ENCODE peak calls at places on chromosome 16, in seven cellular contexts. H is H9, T is H1, X is mesenchymal stem cell, R is IMR-90, K is trophoblast cell, G is mesendoderm. B is an unnamed sample.

GRCh38 chr16:87183647-87184046 is 133.5 kb downstream of the C16orf95 start:
- DNase-seq in K (no peak), T (no peak), X (no peak), H (no peak), R (no peak), G (no peak), B (no peak)

GRCh38 chr16:88985521-88985920 is 8.5 kb upstream of the CBFA2T3 start:
- DNase-seq in T (no peak), H (no peak), G (no peak), K (no peak), R (no peak), X (no peak), B (no peak)

GRCh38 chr16:11088432-11088794 is 144.0 kb downstream of the CLEC16A start:
- DNase-seq in H (no peak), G (no peak), K (no peak), T (no peak), X (no peak), R (no peak), B (no peak)

GRCh38 chr16:4947722-4948503 is 10.2 kb upstream of the SEC14L5 start:
- DNase-seq in X (no peak), H (peak), R (no peak), K (no peak), T (no peak), G (peak), B (peak)

GRCh38 chr16:82092711-82093110 is 57.7 kb downstream of the HSD17B2 start:
- DNase-seq in T (no peak), G (peak), H (no peak), K (no peak), X (no peak), R (peak), B (no peak)

GRCh38 chr16:84648595-84649510 is 542 bp downstream of the KLHL36 start:
- DNase-seq in R (no peak), X (peak), T (peak), G (no peak), K (peak), H (no peak), B (no peak)

GRCh38 chr16:50025544-50025931 is 513 bp downstream of the CNEP1R1 start:
- DNase-seq in T (peak), X (peak), K (peak), G (peak), R (no peak), H (no peak), B (no peak)

GRCh38 chr16:69311533-69312388 is 611 bp downstream of the VPS4A start:
- DNase-seq in R (no peak), H (peak), X (peak), K (peak), G (peak), T (peak), B (peak)

GRCh38 chr16:67825119-67825518 is 17.0 kb upstream of the THAP11 start:
- DNase-seq in K (no peak), R (no peak), H (no peak), X (no peak), T (no peak), G (peak), B (no peak)
- H2BK120ac ChIP-seq in K (no peak), R (no peak), H (no peak), X (no peak), T (no peak), G (no peak), B (no peak)

GRCh38 chr16:76125871-76126270 is 151.3 kb upstream of the CNTNAP4 start:
- DNase-seq in K (no peak), G (no peak), R (no peak), T (no peak), X (no peak), H (no peak), B (no peak)
- H2BK120ac ChIP-seq in K (no peak), G (no peak), R (no peak), T (no peak), X (no peak), H (no peak), B (no peak)

GRCh38 chr16:48637039-48637438 is 27.1 kb upstream of the N4BP1 start:
- DNase-seq in H (no peak), R (no peak), T (no peak), G (no peak), X (no peak), K (no peak), B (no peak)
- H2BK120ac ChIP-seq in H (no peak), R (no peak), T (no peak), G (no peak), X (no peak), K (no peak), B (no peak)

GRCh38 chr16:23380501-23380951 is 72.5 kb downstream of the COG7 start:
- DNase-seq in H (no peak), R (no peak), G (no peak), X (no peak), K (no peak), T (no peak), B (no peak)

GRCh38 chr16:23383881-23384280 is 69.1 kb downstream of the COG7 start:
- DNase-seq in H (no peak), X (no peak), K (no peak), R (no peak), T (no peak), G (no peak), B (no peak)

GRCh38 chr16:23384878-23385277 is 68.1 kb downstream of the COG7 start:
- DNase-seq in G (no peak), T (no peak), H (no peak), K (peak), X (no peak), R (no peak), B (no peak)

GRCh38 chr16:23379707-23380106 is 73.3 kb downstream of the COG7 start:
- DNase-seq in X (no peak), T (no peak), K (no peak), G (no peak), H (no peak), R (no peak), B (no peak)

GRCh38 chr16:23382279-23382678 is 70.7 kb downstream of the COG7 start:
- DNase-seq in T (no peak), K (no peak), H (no peak), R (no peak), G (no peak), X (no peak), B (no peak)
- H2BK120ac ChIP-seq in T (no peak), K (no peak), H (no peak), R (no peak), G (no peak), X (no peak), B (no peak)

GRCh38 chr16:73023752-73024570 is 24.0 kb downstream of the ZFHX3 start:
- DNase-seq in G (no peak), X (no peak), H (no peak), R (no peak), T (no peak), K (no peak), B (no peak)

GRCh38 chr16:73024571-73025105 is 23.3 kb downstream of the ZFHX3 start:
- DNase-seq in R (no peak), G (no peak), K (no peak), T (no peak), H (no peak), X (no peak), B (no peak)

GRCh38 chr16:73026754-73027654 is 20.9 kb downstream of the ZFHX3 start:
- DNase-seq in X (no peak), H (no peak), R (no peak), K (no peak), T (no peak), G (no peak), B (no peak)

GRCh38 chr16:73025111-73025505 is 22.8 kb downstream of the ZFHX3 start:
- DNase-seq in R (no peak), K (no peak), G (no peak), H (no peak), T (no peak), X (no peak), B (no peak)

DNA sequence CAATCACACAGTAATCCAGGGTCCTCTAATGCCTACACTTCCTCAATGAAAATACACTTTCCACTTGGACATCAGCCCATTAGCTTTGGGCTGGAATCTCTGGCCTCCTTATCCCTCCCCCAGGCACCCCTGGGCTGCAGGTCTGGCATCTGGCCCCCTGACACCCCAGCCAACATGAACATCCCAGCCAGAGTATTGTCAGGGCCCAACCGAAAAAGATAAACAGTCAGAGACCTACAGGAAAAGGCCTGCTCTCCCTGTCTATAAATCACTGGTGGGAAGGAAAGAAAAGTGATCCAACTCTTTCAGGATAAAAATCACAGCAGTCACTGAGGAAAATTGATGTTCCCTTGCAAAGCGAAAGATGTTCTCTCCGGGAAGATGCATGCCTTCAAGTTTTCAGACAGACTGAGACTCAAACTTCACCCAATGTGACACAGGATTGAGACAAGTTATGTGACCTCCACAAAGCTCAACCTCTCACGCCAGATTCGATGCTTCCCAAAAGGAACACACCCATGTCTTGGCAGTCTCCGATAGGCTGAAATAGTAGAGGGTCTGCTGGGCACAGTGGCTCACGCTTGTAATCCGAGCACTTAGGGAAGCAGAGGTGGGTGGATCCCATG is 22.3 kb downstream of the ZFHX3 start:
- DNase-seq in X (peak), G (no peak), K (no peak), H (no peak), R (no peak), T (no peak), B (no peak)
- H2BK120ac ChIP-seq in X (no peak), G (no peak), K (no peak), H (no peak), R (peak), T (no peak), B (no peak)

GRCh38 chr16:15780805-15781204 is 76.0 kb downstream of the MYH11 start:
- DNase-seq in T (no peak), R (no peak), K (no peak), H (no peak), G (no peak), X (no peak), B (no peak)

GRCh38 chr16:15778204-15778743 is 78.6 kb downstream of the MYH11 start:
- DNase-seq in R (no peak), T (no peak), H (no peak), K (no peak), X (no peak), G (no peak), B (no peak)

GRCh38 chr16:15778999-15779614 is 77.7 kb downstream of the MYH11 start:
- DNase-seq in G (no peak), T (no peak), K (peak), R (no peak), H (no peak), X (no peak), B (no peak)

GRCh38 chr16:15781650-15782049 is 75.2 kb downstream of the MYH11 start:
- DNase-seq in X (no peak), G (no peak), T (no peak), R (no peak), H (no peak), K (no peak), B (no peak)

GRCh38 chr16:15779664-15780351 is 77.0 kb downstream of the MYH11 start:
- DNase-seq in T (no peak), G (no peak), X (no peak), K (no peak), R (no peak), H (no peak), B (no peak)
- H2BK120ac ChIP-seq in T (no peak), G (no peak), X (no peak), K (no peak), R (no peak), H (no peak), B (no peak)

DNA sequence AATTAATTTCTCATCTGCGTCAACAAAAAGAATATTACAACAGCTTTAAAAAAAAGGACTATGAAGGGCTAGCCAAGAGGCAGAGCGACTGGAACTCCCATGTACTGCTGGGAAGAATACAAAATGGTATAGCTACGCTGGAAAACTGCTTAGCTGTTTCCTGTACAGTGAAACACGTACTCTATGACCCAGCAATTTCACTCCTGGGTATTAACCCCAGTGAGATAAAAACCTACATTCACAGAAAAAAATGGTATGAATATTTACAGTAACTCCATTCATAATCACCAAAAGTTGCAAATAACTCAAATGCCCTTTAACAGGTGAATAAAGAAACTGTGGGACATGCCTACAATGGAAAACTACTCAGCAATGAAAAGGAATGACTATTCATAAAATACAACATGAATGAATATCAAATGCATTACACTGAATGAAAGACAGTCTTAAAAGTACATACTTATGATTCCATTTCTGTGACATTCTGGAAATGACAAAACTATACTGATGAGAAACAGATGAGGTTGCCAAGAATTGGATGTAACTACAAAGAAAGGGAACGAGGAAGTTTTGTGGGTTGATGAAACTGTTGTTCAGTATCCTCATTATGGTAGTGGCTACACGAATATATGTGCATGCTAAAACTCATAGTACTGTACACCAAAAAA is 27.6 kb downstream of the CMTM4 start:
- DNase-seq in G (no peak), X (no peak), R (peak), H (no peak), T (no peak), K (peak), B (no peak)
- H2BK120ac ChIP-seq in G (no peak), X (no peak), R (no peak), H (no peak), T (no peak), K (no peak), B (no peak)

GRCh38 chr16:1791256-1791942 is 2.1 kb downstream of the IGFALS start:
- DNase-seq in R (no peak), G (no peak), X (no peak), T (no peak), H (peak), K (no peak), B (no peak)

GRCh38 chr16:1790611-1791255 is 2.8 kb downstream of the IGFALS start:
- DNase-seq in R (no peak), H (no peak), K (no peak), X (no peak), T (no peak), G (no peak), B (no peak)

GRCh38 chr16:1793578-1794220 is at the start of gene IGFALS:
- DNase-seq in G (no peak), T (no peak), K (no peak), X (no peak), H (no peak), R (no peak), B (no peak)

GRCh38 chr16:1792836-1793577 is 498 bp downstream of the IGFALS start:
- DNase-seq in G (no peak), T (no peak), X (no peak), R (no peak), H (no peak), K (no peak), B (no peak)

DNA sequence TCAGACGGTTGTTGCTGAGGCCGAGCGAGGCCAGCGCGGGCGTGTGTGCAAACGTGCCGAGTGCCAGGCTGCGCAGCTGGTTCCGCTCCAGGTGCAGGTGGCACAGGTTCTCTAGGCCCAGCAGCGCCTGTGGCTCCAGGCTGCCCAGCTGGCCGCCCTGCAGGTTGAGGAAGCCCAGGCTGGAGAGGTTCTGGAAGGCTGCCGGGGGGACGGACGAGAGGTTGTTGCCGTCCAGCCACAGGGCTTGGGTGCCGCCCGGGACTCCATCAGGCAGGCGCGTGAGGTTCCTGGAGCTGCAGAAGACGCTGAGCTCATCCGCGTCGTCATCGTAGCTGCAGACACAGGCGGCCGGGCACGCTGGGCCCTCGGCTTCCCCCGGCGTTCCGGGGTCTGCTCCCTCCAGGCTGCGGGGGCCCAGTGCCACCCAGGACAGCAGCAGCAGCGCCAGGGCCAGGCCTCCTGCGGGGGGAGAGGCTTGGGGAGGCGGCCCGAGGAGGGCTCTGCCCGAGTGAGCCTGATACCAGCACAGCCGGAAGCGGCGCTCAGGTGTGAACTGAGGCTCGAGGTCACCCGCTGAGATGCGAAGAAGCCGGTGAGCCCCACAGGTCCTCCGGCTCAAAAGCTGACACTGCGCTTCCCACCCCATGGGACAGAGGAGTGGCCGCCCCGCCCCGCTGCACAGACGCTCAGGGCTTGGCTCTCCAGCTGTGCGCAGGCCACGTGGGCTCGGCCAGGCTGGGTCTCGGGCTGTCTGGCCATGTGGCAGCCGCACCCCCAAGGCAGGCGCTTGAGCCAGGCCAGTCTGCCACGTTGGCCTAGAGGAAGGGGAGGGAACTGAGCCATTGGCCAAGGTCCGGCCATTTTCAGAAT is 1.3 kb downstream of the IGFALS start:
- DNase-seq in H (no peak), R (no peak), T (no peak), G (no peak), K (no peak), X (no peak), B (no peak)
- H2BK120ac ChIP-seq in H (no peak), R (no peak), T (no peak), G (no peak), K (no peak), X (no peak), B (no peak)

GRCh38 chr16:66846831-66847230 is 2.6 kb downstream of the CA7 start:
- DNase-seq in X (no peak), K (no peak), G (no peak), T (no peak), H (no peak), R (no peak), B (no peak)
- H2BK120ac ChIP-seq in X (no peak), K (no peak), G (no peak), T (no peak), H (no peak), R (no peak), B (no peak)